ENCODE peak calls at places on chromosomes 7 and 10, in five cellular contexts. P is adrenal gland, Y is ACHN, E is mesendoderm, B is mesothelial cell of epicardium. W is an unnamed sample.

GRCh38 chr7:8126768-8127167 is 135.2 kb downstream of the ICA1 start:
- DNase-seq in B (no peak), P (no peak), E (no peak), Y (no peak), W (no peak)

GRCh38 chr10:133258066-133258817 is 18.4 kb downstream of the ADAM8 start:
- DNase-seq in B (no peak), Y (peak), E (no peak), P (peak), W (no peak)

GRCh38 chr10:234708-235406 is 99.6 kb downstream of the ZMYND11 start:
- DNase-seq in Y (no peak), E (no peak), B (no peak), P (no peak), W (no peak)

GRCh38 chr10:128727114-128727513 is 600.9 kb upstream of the MKI67 start:
- DNase-seq in E (peak), Y (no peak), B (no peak), P (no peak), W (no peak)

GRCh38 chr10:24277771-24278518 is 69.0 kb downstream of the KIAA1217 start:
- DNase-seq in Y (no peak), P (peak), E (no peak), B (no peak), W (no peak)

GRCh38 chr10:18610517-18610916 is 40.9 kb downstream of the NSUN6 start:
- DNase-seq in B (no peak), E (peak), P (peak), Y (peak), W (no peak)

GRCh38 chr7:21318916-21319270 is 109.0 kb upstream of the SP4 start:
- DNase-seq in E (no peak), B (no peak), Y (no peak), P (no peak), W (no peak)

GRCh38 chr7:77855371-77856083 is 57.0 kb downstream of the PHTF2 start:
- DNase-seq in P (peak), B (no peak), Y (no peak), E (no peak), W (no peak)

GRCh38 chr10:48523212-48523819 is 81.6 kb downstream of the ARHGAP22 start:
- DNase-seq in P (peak), Y (peak), B (peak), E (peak), W (no peak)

GRCh38 chr10:73577788-73578187 is 13.4 kb downstream of the USP54 start:
- DNase-seq in Y (peak), B (no peak), P (peak), E (peak), W (no peak)

GRCh38 chr7:28349637-28350036 is 62.7 kb upstream of the CREB5 start:
- DNase-seq in P (no peak), Y (no peak), E (no peak), B (no peak), W (no peak)

GRCh38 chr10:84715911-84716310 is 387.5 kb downstream of the CCSER2 start:
- DNase-seq in B (no peak), E (peak), Y (peak), P (peak), W (peak)

GRCh38 chr10:92124524-92125168 is 166.2 kb downstream of the CPEB3 start:
- DNase-seq in P (peak), Y (peak), B (no peak), E (no peak), W (no peak)

GRCh38 chr7:37705976-37706375 is 22.4 kb downstream of the GPR141 start:
- DNase-seq in E (peak), B (no peak), Y (no peak), P (no peak), W (peak)

GRCh38 chr10:132506711-132507466 is 30.7 kb upstream of the INPP5A start:
- DNase-seq in B (no peak), P (peak), E (no peak), Y (no peak), W (no peak)

GRCh38 chr7:31782411-31782991 is 95.5 kb downstream of the PPP1R17 start:
- DNase-seq in P (peak), Y (peak), B (no peak), E (peak), W (peak)

GRCh38 chr7:85621286-85621685 is 434.4 kb upstream of the SEMA3D start:
- DNase-seq in B (no peak), E (no peak), P (no peak), Y (no peak), W (no peak)

GRCh38 chr10:5283305-5284158 is 81.2 kb upstream of the UCN3 start:
- DNase-seq in Y (peak), E (peak), P (peak), B (no peak), W (peak)

GRCh38 chr10:96719850-96720421 is 378 bp downstream of the PIK3AP1 start:
- DNase-seq in B (peak), P (peak), E (peak), Y (peak), W (no peak)

GRCh38 chr7:130988443-130988842 is 254.4 kb upstream of the KLF14 start:
- DNase-seq in Y (no peak), P (no peak), B (no peak), E (peak), W (no peak)

GRCh38 chr7:145016068-145016467 is 180.2 kb upstream of the TPK1 start:
- DNase-seq in Y (no peak), B (no peak), P (no peak), E (peak), W (peak)

GRCh38 chr7:18638594-18639452 is 143.3 kb downstream of the HDAC9 start:
- DNase-seq in P (no peak), Y (no peak), E (no peak), B (no peak), W (peak)

GRCh38 chr10:96683065-96683464 is 37.2 kb downstream of the PIK3AP1 start:
- DNase-seq in B (no peak), E (no peak), P (no peak), Y (no peak), W (no peak)

GRCh38 chr10:74418285-74418872 is 267.4 kb downstream of the ADK start:
- DNase-seq in Y (no peak), B (no peak), P (peak), E (peak), W (peak)

GRCh38 chr7:105521027-105521730 is 892 bp downstream of the PUS7 start:
- DNase-seq in P (peak), B (peak), Y (peak), E (peak), W (peak)

GRCh38 chr7:98077762-98078161 is 28.9 kb upstream of the LMTK2 start:
- DNase-seq in B (no peak), Y (no peak), E (no peak), P (no peak), W (peak)

GRCh38 chr10:118017071-118017740 is 29.5 kb downstream of the RAB11FIP2 start:
- DNase-seq in Y (no peak), B (no peak), P (no peak), E (no peak), W (no peak)

GRCh38 chr7:47648301-47648900 is 66.5 kb upstream of the TNS3 start:
- DNase-seq in P (no peak), Y (no peak), B (no peak), E (no peak), W (no peak)

GRCh38 chr7:151897201-151897711 is 20.3 kb upstream of the PRKAG2 start:
- DNase-seq in B (no peak), E (peak), P (no peak), Y (no peak), W (no peak)

GRCh38 chr7:134865001-134865845 is 85.8 kb downstream of the CALD1 start:
- DNase-seq in B (no peak), E (peak), P (no peak), Y (peak), W (no peak)

GRCh38 chr10:5396545-5396944 is 8.1 kb downstream of the TUBAL3 start:
- DNase-seq in P (no peak), B (no peak), E (no peak), Y (no peak), W (no peak)

GRCh38 chr7:82036146-82036886 is 266.5 kb upstream of the HGF start:
- DNase-seq in P (no peak), Y (no peak), B (no peak), E (no peak), W (no peak)

GRCh38 chr10:124511205-124512039 is 49.8 kb downstream of the LHPP start:
- DNase-seq in P (no peak), Y (no peak), E (no peak), B (no peak), W (no peak)

GRCh38 chr10:21369697-21370096 is 155.8 kb downstream of the SKIDA1 start:
- DNase-seq in B (no peak), Y (no peak), P (no peak), E (no peak), W (no peak)

W was measured in SK-MEL-5.